ENCODE peak calls at places on chromosome 21, in four cellular contexts. Z is suprapubic skin, B is ovary, C is esophagus muscularis mucosa. U is an unnamed sample. For H3K4me1, the result is how much of the 10 kb centered on the place peaks cover.

GRCh38 chr21:22575165-22575584 is 1577.0 kb downstream of the NCAM2 start:
- DNase-seq in C (no peak), Z (no peak), B (no peak), U (no peak)

GRCh38 chr21:42439284-42440186 is 35.8 kb downstream of the UBASH3A start:
- DNase-seq in Z (no peak), C (no peak), B (no peak), U (no peak)

GRCh38 chr21:15063081-15063820 is 1.5 kb downstream of the NRIP1 start:
- DNase-seq in B (no peak), C (no peak), Z (no peak), U (no peak)

GRCh38 chr21:37032293-37032692 is 25.8 kb downstream of the RIPPLY3 start:
- DNase-seq in C (no peak), Z (no peak), B (no peak), U (no peak)

GRCh38 chr21:42563261-42564045 is 49.8 kb downstream of the SLC37A1 start:
- DNase-seq in B (peak), C (no peak), Z (peak), U (no peak)

GRCh38 chr21:42187976-42188653 is 30.8 kb upstream of the ABCG1 start:
- DNase-seq in C (peak), B (no peak), Z (no peak), U (no peak)

GRCh38 chr21:16192900-16193299 is 463.1 kb downstream of the USP25 start:
- DNase-seq in Z (no peak), B (no peak), C (no peak), U (no peak)

GRCh38 chr21:15706686-15707085 is 23.1 kb upstream of the USP25 start:
- DNase-seq in B (no peak), Z (no peak), C (no peak), U (peak)

GRCh38 chr21:34579411-34579810 is 35.5 kb downstream of the RCAN1 start:
- DNase-seq in B (no peak), Z (no peak), C (no peak), U (no peak)

GRCh38 chr21:41712201-41712600 is 54.7 kb downstream of the RIPK4 start:
- DNase-seq in B (no peak), Z (no peak), C (no peak), U (no peak)

GRCh38 chr21:42405064-42406059 is 1.7 kb downstream of the UBASH3A start:
- DNase-seq in Z (no peak), C (no peak), B (no peak), U (no peak)

GRCh38 chr21:29105218-29105617 is 25.2 kb upstream of the MAP3K7CL start:
- DNase-seq in B (no peak), C (no peak), Z (no peak), U (no peak)

GRCh38 chr21:33199516-33200217 is 30.1 kb upstream of the IFNAR2 start:
- DNase-seq in Z (peak), C (peak), B (peak), U (peak)
- H3K4me1 ChIP-seq in Z (under half), C (under half), B (under half), U (under half)

DNA sequence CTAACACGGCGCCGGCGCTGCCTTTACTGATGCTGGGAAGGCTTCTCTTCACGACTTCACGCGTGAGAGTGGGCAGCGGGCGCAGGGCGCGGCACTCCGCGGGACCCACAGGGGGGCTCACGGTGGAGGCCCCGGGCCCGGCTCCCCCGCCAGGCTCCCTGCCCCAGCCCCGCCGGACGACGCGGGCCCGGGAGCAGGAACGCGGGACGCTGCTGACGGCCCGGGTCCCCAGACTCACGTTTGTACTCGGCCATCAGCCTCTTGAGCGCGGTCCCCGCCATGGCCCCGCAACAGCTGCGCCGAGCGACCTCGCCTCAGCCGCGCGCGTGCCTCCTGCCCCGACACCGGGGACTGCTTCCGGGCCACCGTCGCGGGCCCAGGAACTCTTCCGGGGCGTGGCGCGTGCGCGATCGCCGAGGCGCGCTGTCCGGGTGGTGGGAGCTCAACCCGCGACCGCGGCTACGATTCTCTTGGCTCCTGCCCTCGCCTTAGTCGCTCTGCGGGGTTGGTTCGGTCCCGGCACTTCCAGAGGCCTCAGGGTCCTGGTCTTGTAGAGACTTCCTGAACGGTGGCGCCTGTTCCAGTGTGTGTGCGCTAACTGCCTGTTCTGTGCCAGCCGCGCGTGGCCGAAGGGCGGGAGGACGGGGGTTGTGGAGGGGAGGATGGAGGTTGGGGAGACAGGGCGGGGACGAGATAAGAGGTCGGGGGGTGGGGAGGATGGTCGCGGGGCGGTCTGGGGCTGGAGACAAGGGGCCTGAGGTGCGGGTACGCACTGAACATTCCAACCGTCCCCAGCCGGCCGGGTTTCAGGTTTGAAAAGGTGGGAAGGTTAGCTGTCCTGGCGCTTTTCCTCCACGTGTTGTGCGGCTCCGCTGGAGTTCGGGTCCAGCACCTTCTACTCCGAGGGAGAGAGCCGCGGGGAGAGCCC is at the start of gene UBE2G2:
- DNase-seq in B (peak), Z (peak), C (peak), U (peak)
- TF ChIP-seq POLR2A in B (peak), Z (peak), C (peak), U (peak)

DNA sequence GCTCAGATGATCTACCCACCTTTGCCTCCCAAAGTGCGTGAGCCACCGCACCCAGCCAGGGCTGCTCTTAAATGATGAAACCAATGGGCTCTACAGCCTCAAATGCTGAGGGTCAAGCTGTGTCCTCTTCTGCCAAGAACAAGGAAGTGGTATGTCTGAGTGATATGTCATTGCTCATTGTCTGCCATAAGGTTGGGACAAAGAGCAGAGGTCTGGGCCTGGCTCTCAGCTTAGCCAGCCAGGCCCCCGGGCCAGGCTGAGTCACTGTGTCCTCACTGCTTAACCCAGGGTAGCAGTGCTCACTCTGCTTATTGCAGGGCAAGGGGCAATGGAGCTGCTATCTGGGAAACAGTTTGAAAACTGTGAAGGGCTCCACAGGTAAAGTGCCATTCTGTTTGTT is 8.3 kb upstream of the ETS2 start:
- DNase-seq in B (no peak), Z (no peak), C (no peak), U (no peak)
- H3K27ac ChIP-seq in B (no peak), Z (no peak), C (no peak), U (no peak)

GRCh38 chr21:43731891-43732711 is 13.2 kb downstream of the PDXK start:
- DNase-seq in C (no peak), Z (peak), B (no peak), U (no peak)
- H3K4me1 ChIP-seq in C (half or more), Z (half or more), B (under half), U (under half)

DNA sequence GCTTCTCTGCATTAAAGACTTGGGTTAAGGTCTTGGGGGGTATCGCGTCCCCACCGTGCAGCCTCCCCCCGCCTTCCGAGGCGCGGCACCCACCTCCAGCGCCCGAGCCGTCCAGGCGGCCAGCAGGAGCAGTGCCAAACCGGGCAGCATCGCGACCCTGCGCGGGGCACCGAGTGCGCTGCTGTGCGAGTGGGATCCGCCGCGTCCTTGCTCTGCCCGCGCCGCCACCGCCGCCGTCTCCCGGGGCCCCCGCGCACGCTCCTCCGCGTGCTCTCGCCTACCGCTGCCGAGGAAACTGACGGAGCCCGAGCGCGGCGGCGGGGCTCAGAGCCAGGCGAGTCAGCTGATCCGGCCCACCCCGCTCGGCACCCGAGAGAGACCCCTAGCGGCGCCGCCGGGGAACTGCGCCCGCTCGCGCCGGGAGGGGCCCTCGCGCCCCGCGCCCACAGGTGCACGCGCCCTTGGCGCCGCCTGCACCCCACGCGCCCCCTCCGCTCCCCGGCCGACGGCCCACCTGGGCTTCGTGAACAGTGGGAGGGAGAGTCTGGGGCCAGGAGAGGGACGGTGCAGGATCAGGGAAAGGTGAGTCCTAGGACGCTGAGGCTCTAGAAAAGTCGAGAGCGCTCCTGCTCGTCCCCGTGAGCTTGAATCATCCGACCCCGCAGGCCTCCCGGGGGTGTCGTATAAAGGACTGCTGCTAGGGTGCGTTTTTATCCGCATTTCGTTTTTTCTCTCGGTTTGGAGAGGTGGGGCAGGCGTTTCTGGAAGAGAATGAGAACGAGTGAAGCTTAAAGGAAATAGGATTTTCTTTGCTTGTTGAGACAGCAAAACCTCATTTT is at the start of gene APP:
- DNase-seq in B (peak), Z (peak), C (peak), U (peak)
- TF ChIP-seq POLR2A in B (peak), Z (peak), C (peak), U (peak)

DNA sequence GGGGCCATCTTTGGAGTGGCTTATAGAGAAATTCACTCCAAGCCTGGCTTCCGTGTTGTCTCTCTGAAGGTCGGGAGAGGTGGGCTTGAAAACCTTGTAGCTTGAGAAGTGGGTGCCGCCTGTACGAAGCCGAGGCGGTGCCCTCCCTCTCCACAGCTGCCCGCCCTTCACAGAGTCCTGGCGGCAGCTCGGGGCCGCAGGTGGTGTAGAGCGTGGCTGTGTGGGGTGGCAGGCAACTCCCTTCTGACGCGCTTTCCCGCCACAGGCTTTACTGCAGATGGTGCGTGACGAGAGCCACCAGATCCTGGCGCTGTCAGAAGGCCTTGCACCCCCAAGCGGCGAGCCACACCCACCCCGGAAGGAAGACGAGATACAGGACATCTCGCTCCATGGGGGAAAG is 33.1 kb upstream of the DIP2A start:
- DNase-seq in B (no peak), Z (no peak), C (no peak), U (no peak)
- H3K27ac ChIP-seq in B (no peak), Z (no peak), C (no peak), U (no peak)

U was measured in prostate gland.